ENCODE peak calls at places on chromosomes 12 and 14, in four cellular contexts. F is right lobe of liver, P is upper lobe of right lung, T is neuronal stem cell. C is an unnamed sample.
A peak's percentile ranks its signal among the peaks of the same experiment; 100 is the strongest.

GRCh38 chr12:111864935-111865334 is 22.9 kb downstream of the MAPKAPK5 start:
- DNase-seq in P (no peak), F (no peak), T (no peak), C (no peak)

GRCh38 chr14:79605863-79606262 is 605.4 kb downstream of the DIO2 start:
- DNase-seq in F (no peak), T (no peak), P (no peak), C (no peak)

GRCh38 chr12:58915634-58916033 is 4.7 kb downstream of the LRIG3 start:
- DNase-seq in P (no peak), F (no peak), T (no peak), C (no peak)

GRCh38 chr14:32950584-32950983 is 11.9 kb downstream of the NPAS3 start:
- DNase-seq in T (no peak), F (no peak), P (no peak), C (no peak)

GRCh38 chr12:87383705-87384104 is 645.5 kb downstream of the C12orf50 start:
- DNase-seq in T (no peak), P (no peak), F (no peak), C (no peak)

GRCh38 chr14:20278414-20278813 is 27.3 kb downstream of the TTC5 start:
- DNase-seq in T (no peak), F (no peak), P (no peak), C (no peak)

GRCh38 chr12:54701940-54702592 is 53.9 kb upstream of the DCD start:
- DNase-seq in P (no peak), T (peak; percentile 45), F (no peak), C (no peak)

GRCh38 chr12:131493068-131493826 is 217.6 kb upstream of the SFSWAP start:
- DNase-seq in P (no peak), F (no peak), T (no peak), C (no peak)

GRCh38 chr12:132151766-132152410 is 7.6 kb downstream of the NOC4L start:
- DNase-seq in T (no peak), P (peak; percentile 63), F (no peak), C (no peak)

GRCh38 chr12:73321776-73322175 is 1049.6 kb downstream of the TRHDE start:
- DNase-seq in P (no peak), F (no peak), T (no peak), C (no peak)

GRCh38 chr14:95338436-95338835 is 18.7 kb upstream of the CLMN start:
- DNase-seq in F (no peak), T (no peak), P (no peak), C (no peak)

GRCh38 chr12:49587174-49587908 is 18.1 kb downstream of the FAM186B start:
- DNase-seq in P (no peak), F (no peak), T (no peak), C (no peak)

GRCh38 chr14:81946808-81947798 is 413.4 kb upstream of the SEL1L start:
- DNase-seq in F (no peak), P (no peak), T (no peak), C (peak; percentile 48)

GRCh38 chr12:27424631-27425230 is 21.8 kb upstream of the SMCO2 start:
- DNase-seq in F (no peak), P (no peak), T (no peak), C (no peak)

GRCh38 chr12:121062391-121063045 is 23.5 kb upstream of the OASL start:
- DNase-seq in T (no peak), P (no peak), F (peak; percentile 15), C (no peak)

GRCh38 chr12:112107728-112108447 is 695 bp downstream of the NAA25 start:
- DNase-seq in P (peak; percentile 65), T (no peak), F (no peak), C (peak; percentile 29)

GRCh38 chr12:93536766-93537515 is 35.5 kb upstream of the SOCS2 start:
- DNase-seq in P (no peak), T (no peak), F (no peak), C (no peak)

GRCh38 chr12:34390846-34391700 is 368.8 kb downstream of the ALG10 start:
- DNase-seq in T (no peak), F (peak; percentile 32), P (peak; percentile 53), C (no peak)

GRCh38 chr14:64324461-64325255 is 30.5 kb upstream of the ESR2 start:
- DNase-seq in T (no peak), F (no peak), P (no peak), C (no peak)

GRCh38 chr14:93048843-93049242 is 66.9 kb downstream of the ITPK1 start:
- DNase-seq in F (no peak), P (no peak), T (no peak), C (no peak)
- H3K27me3 ChIP-seq in F (no peaks in the 10 kb centered on the region), P (no peaks in the 10 kb centered on the region), T (peaks cover 30% of the 10 kb centered on the region), C (no peaks in the 10 kb centered on the region)

DNA sequence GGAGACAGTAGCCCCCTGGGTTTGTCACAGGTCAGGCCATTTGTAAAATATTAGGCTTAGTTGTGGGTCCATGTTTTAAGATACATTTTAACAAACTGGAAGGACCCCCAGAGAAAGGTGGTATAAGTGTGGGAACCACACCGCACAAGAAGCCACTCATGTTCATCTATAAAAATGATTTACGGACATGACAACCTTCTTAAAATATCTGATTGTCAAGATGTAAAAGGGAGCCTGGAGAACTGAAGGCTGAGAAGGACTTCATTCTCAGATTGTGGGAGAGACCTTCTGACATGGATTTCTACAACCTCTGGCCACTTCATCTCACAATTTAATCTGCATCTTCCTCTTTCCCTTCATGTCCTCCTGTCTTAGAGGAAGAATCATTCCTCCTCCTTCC is 102.4 kb downstream of the VCPKMT start:
- DNase-seq in P (no peak), T (no peak), F (no peak), C (no peak)
- H3K27ac ChIP-seq in P (no peak overlapping the region), T (no peak overlapping the region), F (no peak overlapping the region), C (peak overlapping the region; percentile 7)

GRCh38 chr12:122205590-122205925 is 2.0 kb downstream of the B3GNT4 start:
- DNase-seq in T (no peak), F (no peak), P (peak; percentile 59), C (no peak)
- H3K27me3 ChIP-seq in T (peaks cover 32% of the 10 kb centered on the region), F (peaks cover 9% of the 10 kb centered on the region), P (peaks cover 42% of the 10 kb centered on the region), C (peaks cover 9% of the 10 kb centered on the region)

GRCh38 chr12:122835693-122836026 is 403 bp downstream of the HIP1R start:
- DNase-seq in F (peak; percentile 51), T (no peak), P (no peak), C (no peak)
- H3K27ac ChIP-seq in F (peak overlapping the region; percentile 61), T (no peak overlapping the region), P (peak overlapping the region; percentile 24), C (no peak overlapping the region)

GRCh38 chr12:3191450-3191849 is 114.3 kb downstream of the TSPAN9 start:
- DNase-seq in T (no peak), F (no peak), P (no peak), C (no peak)
- H3K27me3 ChIP-seq in T (no peaks in the 10 kb centered on the region), F (no peaks in the 10 kb centered on the region), P (no peaks in the 10 kb centered on the region), C (no peaks in the 10 kb centered on the region)

GRCh38 chr12:130073721-130074120 is 88.5 kb upstream of the FZD10 start:
- DNase-seq in P (no peak), T (no peak), F (no peak), C (no peak)
- H3K27ac ChIP-seq in P (no peak overlapping the region), T (no peak overlapping the region), F (no peak overlapping the region), C (no peak overlapping the region)

GRCh38 chr14:97028382-97028781 is 231.2 kb downstream of the VRK1 start:
- DNase-seq in T (no peak), P (no peak), F (no peak), C (no peak)

GRCh38 chr14:97031530-97031929 is 234.3 kb downstream of the VRK1 start:
- DNase-seq in T (no peak), F (no peak), P (no peak), C (no peak)

GRCh38 chr14:97036096-97036852 is 239.1 kb downstream of the VRK1 start:
- DNase-seq in T (no peak), P (no peak), F (no peak), C (peak; percentile 42)

GRCh38 chr14:97029800-97030199 is 232.6 kb downstream of the VRK1 start:
- DNase-seq in P (no peak), F (no peak), T (no peak), C (no peak)

DNA sequence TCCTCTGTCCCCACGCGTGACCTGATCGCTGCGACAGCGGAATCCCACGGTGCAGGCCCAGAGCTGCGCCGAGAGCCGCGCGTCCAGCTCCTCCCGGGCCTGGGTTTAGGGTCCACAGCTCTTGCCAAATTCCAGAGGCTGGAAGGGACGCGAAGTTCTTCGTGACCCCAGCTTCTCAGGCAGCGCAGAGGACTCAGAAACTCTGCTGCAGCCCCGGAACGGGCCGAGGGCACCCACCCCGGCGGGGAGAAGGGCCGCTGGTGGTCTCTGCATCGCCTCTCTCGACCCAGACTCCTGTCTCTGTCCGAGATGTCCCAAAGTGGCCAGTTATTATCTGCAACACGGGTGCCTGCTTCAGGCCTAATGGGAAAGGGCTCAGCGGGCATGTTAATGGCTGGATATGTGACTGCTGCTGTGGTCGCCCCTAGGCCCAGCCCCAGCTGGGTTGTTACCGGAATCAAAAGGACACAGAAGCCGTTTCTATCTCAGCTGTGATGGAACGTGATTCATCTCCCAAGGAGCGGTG is 236.4 kb downstream of the VRK1 start:
- DNase-seq in F (no peak), P (no peak), T (no peak), C (no peak)
- H3K27me3 ChIP-seq in F (peaks cover 12% of the 10 kb centered on the region), P (peaks cover 41% of the 10 kb centered on the region), T (peaks cover 16% of the 10 kb centered on the region), C (no peaks in the 10 kb centered on the region)

DNA sequence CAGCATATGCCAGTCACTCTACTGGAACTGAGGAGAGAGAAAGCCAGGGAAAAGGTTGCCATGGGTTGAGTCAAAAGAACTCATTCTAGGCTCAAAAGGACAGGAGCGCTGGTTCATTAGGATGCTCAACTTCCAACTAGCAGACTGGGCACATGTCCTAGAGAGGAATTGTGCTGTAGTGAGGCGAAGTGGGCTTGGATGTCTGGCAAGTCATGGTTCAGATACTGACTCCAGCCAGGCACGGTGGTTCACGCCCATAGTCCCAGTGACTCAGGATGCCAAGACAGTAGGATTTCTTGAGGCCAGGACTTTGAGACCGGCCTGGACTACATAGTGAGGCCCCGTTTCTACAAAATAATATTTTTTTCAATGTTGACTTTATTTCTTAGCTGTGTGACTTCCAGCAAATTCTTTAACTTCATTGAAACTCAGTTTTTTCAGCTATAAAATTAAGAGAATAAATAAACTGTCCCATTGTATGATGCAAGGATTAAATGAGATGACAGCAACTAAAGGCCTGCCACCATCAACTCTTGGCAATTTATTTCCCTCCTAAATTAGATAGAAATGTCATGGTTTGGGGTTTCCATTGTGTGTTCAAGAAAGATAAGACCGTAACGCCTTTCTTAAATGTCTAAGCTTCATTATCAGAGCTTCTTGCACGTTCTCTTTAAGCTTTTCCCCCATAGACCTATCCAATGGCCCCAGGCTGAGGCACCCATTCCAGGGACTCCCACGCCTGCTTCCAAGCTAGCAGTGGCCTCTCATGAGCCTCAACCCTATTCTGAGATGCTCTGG is 281.7 kb downstream of the CACNA1C start:
- DNase-seq in F (no peak), P (no peak), T (no peak), C (no peak)
- H3K27ac ChIP-seq in F (no peak overlapping the region), P (no peak overlapping the region), T (no peak overlapping the region), C (no peak overlapping the region)

DNA sequence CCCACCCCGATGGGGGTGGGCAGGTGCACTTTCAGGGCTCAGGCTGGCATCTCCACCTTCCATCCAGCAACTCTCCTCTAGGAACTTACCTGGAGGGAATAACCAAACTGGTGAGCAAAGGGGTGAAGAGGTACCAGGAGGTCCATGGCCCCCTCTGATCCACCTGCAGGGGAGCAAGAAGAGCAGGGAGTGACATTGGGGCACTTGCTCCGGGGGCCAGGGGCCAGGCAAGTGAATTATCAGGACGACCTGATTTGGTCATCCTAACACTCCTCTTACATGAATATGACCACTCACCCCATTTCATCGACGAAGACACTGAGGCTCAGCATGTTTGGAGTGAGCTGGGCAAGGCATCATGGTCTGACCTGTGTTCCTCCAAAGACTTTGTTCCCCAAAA is 6.0 kb downstream of the DIO3 start:
- DNase-seq in T (no peak), F (no peak), P (no peak), C (no peak)
- H3K27me3 ChIP-seq in T (peaks cover 56% of the 10 kb centered on the region), F (peaks cover 26% of the 10 kb centered on the region), P (peaks cover 56% of the 10 kb centered on the region), C (peaks cover 89% of the 10 kb centered on the region)